ENCODE peak calls at places on chromosome X, in ten cellular contexts. One of them, this sample, is unnamed. For H3K36me3, the result is how much of the 10 kb centered on the place peaks cover.

GRCh38 chrX:18465051-18465450 is 39.6 kb downstream of the CDKL5 start:
- DNase-seq in naive thymus-derived CD4-positive, alpha-beta T cell: no peak
- DNase-seq in mesendoderm: no peak
- DNase-seq in tibial artery: no peak
- DNase-seq in WERI-Rb-1: no peak
- DNase-seq in left lung: no peak
- DNase-seq in transverse colon: no peak
- DNase-seq in Peyer's patch: no peak
- DNase-seq in upper lobe of left lung: no peak
- DNase-seq in CD8-positive, alpha-beta memory T cell: no peak
- DNase-seq in this sample: no peak

GRCh38 chrX:106802388-106803275 is at the start of gene TBC1D8B:
- DNase-seq in naive thymus-derived CD4-positive, alpha-beta T cell: peak
- DNase-seq in mesendoderm: peak
- DNase-seq in tibial artery: peak
- DNase-seq in WERI-Rb-1: peak
- DNase-seq in left lung: peak
- DNase-seq in transverse colon: peak
- DNase-seq in Peyer's patch: no peak
- DNase-seq in upper lobe of left lung: peak
- DNase-seq in CD8-positive, alpha-beta memory T cell: peak
- DNase-seq in this sample: peak

GRCh38 chrX:133921764-133922389 is 63.5 kb downstream of the GPC3 start:
- DNase-seq in naive thymus-derived CD4-positive, alpha-beta T cell: peak
- DNase-seq in mesendoderm: peak
- DNase-seq in tibial artery: no peak
- DNase-seq in WERI-Rb-1: peak
- DNase-seq in left lung: peak
- DNase-seq in transverse colon: peak
- DNase-seq in Peyer's patch: no peak
- DNase-seq in upper lobe of left lung: no peak
- DNase-seq in CD8-positive, alpha-beta memory T cell: no peak
- DNase-seq in this sample: peak

GRCh38 chrX:27728291-27728690 is 79.5 kb upstream of the MAGEB10 start:
- DNase-seq in naive thymus-derived CD4-positive, alpha-beta T cell: no peak
- DNase-seq in mesendoderm: peak
- DNase-seq in tibial artery: no peak
- DNase-seq in WERI-Rb-1: no peak
- DNase-seq in left lung: no peak
- DNase-seq in transverse colon: no peak
- DNase-seq in Peyer's patch: no peak
- DNase-seq in upper lobe of left lung: no peak
- DNase-seq in CD8-positive, alpha-beta memory T cell: no peak
- DNase-seq in this sample: no peak

GRCh38 chrX:32408389-32408788 is 803.0 kb downstream of the DMD start:
- DNase-seq in naive thymus-derived CD4-positive, alpha-beta T cell: peak
- DNase-seq in mesendoderm: peak
- DNase-seq in tibial artery: no peak
- DNase-seq in WERI-Rb-1: peak
- DNase-seq in left lung: no peak
- DNase-seq in transverse colon: no peak
- DNase-seq in Peyer's patch: no peak
- DNase-seq in upper lobe of left lung: no peak
- DNase-seq in CD8-positive, alpha-beta memory T cell: no peak
- DNase-seq in this sample: peak

GRCh38 chrX:26871967-26872366 is 591.2 kb downstream of the PPP4R3C start:
- DNase-seq in naive thymus-derived CD4-positive, alpha-beta T cell: no peak
- DNase-seq in mesendoderm: no peak
- DNase-seq in tibial artery: no peak
- DNase-seq in WERI-Rb-1: no peak
- DNase-seq in left lung: no peak
- DNase-seq in transverse colon: no peak
- DNase-seq in Peyer's patch: no peak
- DNase-seq in upper lobe of left lung: no peak
- DNase-seq in CD8-positive, alpha-beta memory T cell: no peak
- DNase-seq in this sample: no peak

GRCh38 chrX:21373637-21374162 is 518 bp upstream of the CNKSR2 start:
- DNase-seq in naive thymus-derived CD4-positive, alpha-beta T cell: no peak
- DNase-seq in mesendoderm: peak
- DNase-seq in tibial artery: no peak
- DNase-seq in WERI-Rb-1: peak
- DNase-seq in left lung: no peak
- DNase-seq in transverse colon: no peak
- DNase-seq in Peyer's patch: peak
- DNase-seq in upper lobe of left lung: no peak
- DNase-seq in CD8-positive, alpha-beta memory T cell: no peak
- DNase-seq in this sample: peak

GRCh38 chrX:40062525-40063193 is 35.1 kb downstream of the BCOR start:
- DNase-seq in naive thymus-derived CD4-positive, alpha-beta T cell: no peak
- DNase-seq in mesendoderm: no peak
- DNase-seq in tibial artery: no peak
- DNase-seq in WERI-Rb-1: no peak
- DNase-seq in left lung: no peak
- DNase-seq in transverse colon: no peak
- DNase-seq in Peyer's patch: no peak
- DNase-seq in upper lobe of left lung: no peak
- DNase-seq in CD8-positive, alpha-beta memory T cell: no peak
- DNase-seq in this sample: no peak

GRCh38 chrX:13717697-13718483 is 16.5 kb downstream of the TRAPPC2 start:
- DNase-seq in naive thymus-derived CD4-positive, alpha-beta T cell: no peak
- DNase-seq in mesendoderm: peak
- DNase-seq in tibial artery: peak
- DNase-seq in WERI-Rb-1: no peak
- DNase-seq in left lung: no peak
- DNase-seq in transverse colon: no peak
- DNase-seq in Peyer's patch: no peak
- DNase-seq in upper lobe of left lung: no peak
- DNase-seq in CD8-positive, alpha-beta memory T cell: no peak
- DNase-seq in this sample: peak

GRCh38 chrX:75603833-75604232 is 81.0 kb upstream of the ZDHHC15 start:
- DNase-seq in naive thymus-derived CD4-positive, alpha-beta T cell: peak
- DNase-seq in mesendoderm: peak
- DNase-seq in tibial artery: no peak
- DNase-seq in WERI-Rb-1: no peak
- DNase-seq in left lung: no peak
- DNase-seq in transverse colon: no peak
- DNase-seq in Peyer's patch: no peak
- DNase-seq in upper lobe of left lung: no peak
- DNase-seq in CD8-positive, alpha-beta memory T cell: no peak
- DNase-seq in this sample: no peak

GRCh38 chrX:108511721-108512120 is 72.1 kb downstream of the COL4A5 start:
- DNase-seq in naive thymus-derived CD4-positive, alpha-beta T cell: no peak
- DNase-seq in mesendoderm: no peak
- DNase-seq in tibial artery: no peak
- DNase-seq in WERI-Rb-1: no peak
- DNase-seq in left lung: no peak
- DNase-seq in transverse colon: no peak
- DNase-seq in Peyer's patch: no peak
- DNase-seq in upper lobe of left lung: no peak
- DNase-seq in CD8-positive, alpha-beta memory T cell: no peak
- DNase-seq in this sample: no peak

GRCh38 chrX:31279359-31279758 is 207.5 kb upstream of the FTHL17 start:
- DNase-seq in naive thymus-derived CD4-positive, alpha-beta T cell: no peak
- DNase-seq in mesendoderm: peak
- DNase-seq in tibial artery: no peak
- DNase-seq in WERI-Rb-1: peak
- DNase-seq in left lung: no peak
- DNase-seq in transverse colon: no peak
- DNase-seq in Peyer's patch: no peak
- DNase-seq in upper lobe of left lung: no peak
- DNase-seq in CD8-positive, alpha-beta memory T cell: no peak
- DNase-seq in this sample: no peak

DNA sequence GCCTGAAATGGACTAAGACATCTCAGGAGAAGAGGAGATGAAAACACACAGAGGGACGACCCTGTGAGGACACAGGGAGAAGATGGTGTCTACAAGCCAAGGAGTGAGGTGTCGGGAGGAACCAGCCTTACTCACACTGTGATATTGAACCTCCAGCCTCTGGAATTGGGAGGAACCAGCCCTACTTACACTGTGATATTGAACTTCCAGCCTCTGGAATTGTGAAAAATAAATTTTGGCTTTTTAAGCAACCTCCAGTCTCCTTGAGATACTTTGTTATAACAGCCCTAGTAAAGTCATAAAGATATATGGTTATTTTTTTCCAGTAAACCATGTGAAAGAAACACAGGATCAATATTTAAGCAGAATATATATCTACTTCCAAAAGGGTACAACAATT is 76.5 kb downstream of the DHRSX start:
- DNase-seq in naive thymus-derived CD4-positive, alpha-beta T cell: no peak
- DNase-seq in mesendoderm: no peak
- DNase-seq in tibial artery: no peak
- DNase-seq in WERI-Rb-1: no peak
- DNase-seq in left lung: no peak
- DNase-seq in transverse colon: no peak
- DNase-seq in Peyer's patch: no peak
- DNase-seq in upper lobe of left lung: no peak
- DNase-seq in CD8-positive, alpha-beta memory T cell: no peak
- DNase-seq in this sample: no peak
- H3K36me3 ChIP-seq in naive thymus-derived CD4-positive, alpha-beta T cell: under half
- H3K36me3 ChIP-seq in mesendoderm: under half
- H3K36me3 ChIP-seq in tibial artery: under half
- H3K36me3 ChIP-seq in WERI-Rb-1: under half
- H3K36me3 ChIP-seq in left lung: under half
- H3K36me3 ChIP-seq in transverse colon: under half
- H3K36me3 ChIP-seq in Peyer's patch: under half
- H3K36me3 ChIP-seq in upper lobe of left lung: under half
- H3K36me3 ChIP-seq in CD8-positive, alpha-beta memory T cell: under half
- H3K36me3 ChIP-seq in this sample: under half

DNA sequence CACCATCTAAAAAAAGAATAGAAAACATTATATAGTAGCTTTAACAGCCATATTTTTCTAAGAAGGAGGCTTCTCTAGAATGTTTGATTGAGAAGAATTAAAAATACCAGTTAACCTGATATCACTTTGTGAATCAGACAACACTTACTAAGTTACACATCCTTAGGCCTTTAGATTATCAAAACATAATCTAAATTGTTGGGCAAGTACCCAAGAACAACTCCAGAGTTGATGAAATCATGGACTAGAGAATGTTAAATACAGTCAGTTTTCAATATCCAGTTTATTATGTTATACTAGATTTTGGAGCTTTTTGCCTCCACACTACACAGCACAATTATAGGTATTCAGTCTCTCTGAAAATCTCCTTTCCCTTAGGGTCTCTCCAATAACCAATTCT is 39.6 kb downstream of the ARL13A start:
- DNase-seq in naive thymus-derived CD4-positive, alpha-beta T cell: no peak
- DNase-seq in mesendoderm: no peak
- DNase-seq in tibial artery: no peak
- DNase-seq in WERI-Rb-1: no peak
- DNase-seq in left lung: no peak
- DNase-seq in transverse colon: no peak
- DNase-seq in Peyer's patch: no peak
- DNase-seq in upper lobe of left lung: no peak
- DNase-seq in CD8-positive, alpha-beta memory T cell: no peak
- DNase-seq in this sample: no peak
- H3K36me3 ChIP-seq in naive thymus-derived CD4-positive, alpha-beta T cell: under half
- H3K36me3 ChIP-seq in mesendoderm: under half
- H3K36me3 ChIP-seq in tibial artery: under half
- H3K36me3 ChIP-seq in WERI-Rb-1: under half
- H3K36me3 ChIP-seq in left lung: under half
- H3K36me3 ChIP-seq in transverse colon: under half
- H3K36me3 ChIP-seq in Peyer's patch: under half
- H3K36me3 ChIP-seq in upper lobe of left lung: under half
- H3K36me3 ChIP-seq in CD8-positive, alpha-beta memory T cell: under half
- H3K36me3 ChIP-seq in this sample: under half

GRCh38 chrX:153697924-153698865 is 10.5 kb downstream of the SLC6A8 start:
- DNase-seq in naive thymus-derived CD4-positive, alpha-beta T cell: no peak
- DNase-seq in mesendoderm: no peak
- DNase-seq in tibial artery: no peak
- DNase-seq in WERI-Rb-1: no peak
- DNase-seq in left lung: no peak
- DNase-seq in transverse colon: no peak
- DNase-seq in Peyer's patch: no peak
- DNase-seq in upper lobe of left lung: no peak
- DNase-seq in CD8-positive, alpha-beta memory T cell: no peak
- DNase-seq in this sample: no peak
- H3K36me3 ChIP-seq in naive thymus-derived CD4-positive, alpha-beta T cell: under half
- H3K36me3 ChIP-seq in mesendoderm: under half
- H3K36me3 ChIP-seq in tibial artery: half or more
- H3K36me3 ChIP-seq in WERI-Rb-1: under half
- H3K36me3 ChIP-seq in left lung: half or more
- H3K36me3 ChIP-seq in transverse colon: under half
- H3K36me3 ChIP-seq in Peyer's patch: under half
- H3K36me3 ChIP-seq in upper lobe of left lung: under half
- H3K36me3 ChIP-seq in CD8-positive, alpha-beta memory T cell: under half
- H3K36me3 ChIP-seq in this sample: under half

GRCh38 chrX:154444001-154444754 is at the start of gene FAM50A:
- DNase-seq in naive thymus-derived CD4-positive, alpha-beta T cell: peak
- DNase-seq in mesendoderm: peak
- DNase-seq in tibial artery: peak
- DNase-seq in WERI-Rb-1: peak
- DNase-seq in left lung: peak
- DNase-seq in transverse colon: peak
- DNase-seq in Peyer's patch: peak
- DNase-seq in upper lobe of left lung: peak
- DNase-seq in CD8-positive, alpha-beta memory T cell: peak
- DNase-seq in this sample: peak

GRCh38 chrX:154443479-154443910 is 446 bp upstream of the FAM50A start:
- DNase-seq in naive thymus-derived CD4-positive, alpha-beta T cell: no peak
- DNase-seq in mesendoderm: peak
- DNase-seq in tibial artery: no peak
- DNase-seq in WERI-Rb-1: no peak
- DNase-seq in left lung: no peak
- DNase-seq in transverse colon: no peak
- DNase-seq in Peyer's patch: no peak
- DNase-seq in upper lobe of left lung: no peak
- DNase-seq in CD8-positive, alpha-beta memory T cell: no peak
- DNase-seq in this sample: no peak

GRCh38 chrX:154446430-154446829 is 2.5 kb downstream of the FAM50A start:
- DNase-seq in naive thymus-derived CD4-positive, alpha-beta T cell: no peak
- DNase-seq in mesendoderm: no peak
- DNase-seq in tibial artery: no peak
- DNase-seq in WERI-Rb-1: no peak
- DNase-seq in left lung: no peak
- DNase-seq in transverse colon: no peak
- DNase-seq in Peyer's patch: no peak
- DNase-seq in upper lobe of left lung: no peak
- DNase-seq in CD8-positive, alpha-beta memory T cell: no peak
- DNase-seq in this sample: no peak

GRCh38 chrX:154445776-154446175 is 1.8 kb downstream of the FAM50A start:
- DNase-seq in naive thymus-derived CD4-positive, alpha-beta T cell: no peak
- DNase-seq in mesendoderm: no peak
- DNase-seq in tibial artery: no peak
- DNase-seq in WERI-Rb-1: no peak
- DNase-seq in left lung: no peak
- DNase-seq in transverse colon: no peak
- DNase-seq in Peyer's patch: no peak
- DNase-seq in upper lobe of left lung: no peak
- DNase-seq in CD8-positive, alpha-beta memory T cell: no peak
- DNase-seq in this sample: no peak

DNA sequence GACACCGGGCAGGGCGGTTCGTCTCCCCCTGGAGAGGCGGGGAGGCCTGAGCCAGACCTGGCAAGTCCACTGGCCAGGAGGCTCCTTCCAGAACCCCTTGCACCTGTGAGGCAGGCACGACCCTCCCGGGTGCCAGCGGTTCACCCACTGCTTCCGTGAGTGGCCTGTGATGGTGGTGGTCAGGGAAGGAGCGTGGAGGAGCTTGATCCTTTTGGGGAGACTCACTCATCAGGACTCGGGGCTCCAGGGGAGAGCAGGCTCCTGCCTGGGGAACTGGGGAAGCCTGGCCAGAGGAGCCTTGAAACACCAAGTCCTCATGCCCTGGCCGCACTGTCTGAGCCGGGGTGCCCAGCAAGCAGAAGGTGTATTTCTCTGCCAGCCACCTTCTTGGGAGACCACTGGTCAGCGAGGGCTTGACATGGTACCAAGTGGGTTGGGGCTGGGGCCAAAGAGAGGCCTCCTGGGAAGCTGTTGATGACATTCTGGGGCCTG is 860 bp downstream of the FAM50A start:
- DNase-seq in naive thymus-derived CD4-positive, alpha-beta T cell: no peak
- DNase-seq in mesendoderm: no peak
- DNase-seq in tibial artery: no peak
- DNase-seq in WERI-Rb-1: no peak
- DNase-seq in left lung: no peak
- DNase-seq in transverse colon: no peak
- DNase-seq in Peyer's patch: no peak
- DNase-seq in upper lobe of left lung: no peak
- DNase-seq in CD8-positive, alpha-beta memory T cell: no peak
- DNase-seq in this sample: no peak
- H3K36me3 ChIP-seq in naive thymus-derived CD4-positive, alpha-beta T cell: under half
- H3K36me3 ChIP-seq in mesendoderm: under half
- H3K36me3 ChIP-seq in tibial artery: under half
- H3K36me3 ChIP-seq in WERI-Rb-1: half or more
- H3K36me3 ChIP-seq in left lung: half or more
- H3K36me3 ChIP-seq in transverse colon: under half
- H3K36me3 ChIP-seq in Peyer's patch: under half
- H3K36me3 ChIP-seq in upper lobe of left lung: half or more
- H3K36me3 ChIP-seq in CD8-positive, alpha-beta memory T cell: under half
- H3K36me3 ChIP-seq in this sample: under half